ENCODE peak calls at places on chromosomes 5 and 9, in six cellular contexts. One of them, this sample, is unnamed.
A peak's percentile ranks its signal among the peaks of the same experiment; 100 is the strongest.

GRCh38 chr5:6766558-6767191 is 53.4 kb downstream of the TENT4A start:
- DNase-seq in transverse colon: peak; percentile 91
- DNase-seq in HCT116: peak; percentile 77
- DNase-seq in IMR-90: peak; percentile 44
- DNase-seq in OCI-LY7: no peak
- DNase-seq in testis: peak; percentile 83
- DNase-seq in this sample: no peak

GRCh38 chr9:90890146-90890545 is 88.5 kb downstream of the SYK start:
- DNase-seq in transverse colon: no peak
- DNase-seq in HCT116: no peak
- DNase-seq in IMR-90: no peak
- DNase-seq in OCI-LY7: no peak
- DNase-seq in testis: no peak
- DNase-seq in this sample: no peak

GRCh38 chr5:108639356-108639755 is 108.3 kb upstream of the FER start:
- DNase-seq in transverse colon: no peak
- DNase-seq in HCT116: no peak
- DNase-seq in IMR-90: no peak
- DNase-seq in OCI-LY7: no peak
- DNase-seq in testis: no peak
- DNase-seq in this sample: no peak

GRCh38 chr9:116209406-116210116 is 56.0 kb downstream of the PAPPA start:
- DNase-seq in transverse colon: no peak
- DNase-seq in HCT116: no peak
- DNase-seq in IMR-90: no peak
- DNase-seq in OCI-LY7: no peak
- DNase-seq in testis: no peak
- DNase-seq in this sample: no peak

GRCh38 chr5:61289669-61290363 is 42.2 kb upstream of the ZSWIM6 start:
- DNase-seq in transverse colon: no peak
- DNase-seq in HCT116: no peak
- DNase-seq in IMR-90: no peak
- DNase-seq in OCI-LY7: no peak
- DNase-seq in testis: no peak
- DNase-seq in this sample: no peak

GRCh38 chr5:142795246-142795645 is 25.1 kb downstream of the ARHGAP26 start:
- DNase-seq in transverse colon: no peak
- DNase-seq in HCT116: no peak
- DNase-seq in IMR-90: no peak
- DNase-seq in OCI-LY7: peak; percentile 51
- DNase-seq in testis: no peak
- DNase-seq in this sample: no peak

GRCh38 chr5:180155331-180155881 is 53.6 kb downstream of the RASGEF1C start:
- DNase-seq in transverse colon: peak; percentile 2
- DNase-seq in HCT116: no peak
- DNase-seq in IMR-90: no peak
- DNase-seq in OCI-LY7: no peak
- DNase-seq in testis: peak; percentile 11
- DNase-seq in this sample: no peak

GRCh38 chr5:142845402-142845901 is 75.3 kb downstream of the ARHGAP26 start:
- DNase-seq in transverse colon: peak; percentile 37
- DNase-seq in HCT116: no peak
- DNase-seq in IMR-90: no peak
- DNase-seq in OCI-LY7: no peak
- DNase-seq in testis: peak; percentile 67
- DNase-seq in this sample: no peak

GRCh38 chr5:119250946-119251901 is 104.6 kb upstream of the TNFAIP8 start:
- DNase-seq in transverse colon: no peak
- DNase-seq in HCT116: no peak
- DNase-seq in IMR-90: peak; percentile 58
- DNase-seq in OCI-LY7: no peak
- DNase-seq in testis: no peak
- DNase-seq in this sample: no peak

GRCh38 chr5:111556504-111556903 is 44.2 kb upstream of the STARD4 start:
- DNase-seq in transverse colon: no peak
- DNase-seq in HCT116: no peak
- DNase-seq in IMR-90: no peak
- DNase-seq in OCI-LY7: no peak
- DNase-seq in testis: no peak
- DNase-seq in this sample: no peak

GRCh38 chr5:87099967-87100366 is 167.7 kb upstream of the RASA1 start:
- DNase-seq in transverse colon: no peak
- DNase-seq in HCT116: no peak
- DNase-seq in IMR-90: no peak
- DNase-seq in OCI-LY7: no peak
- DNase-seq in testis: no peak
- DNase-seq in this sample: no peak

GRCh38 chr5:6547498-6547897 is 85.3 kb downstream of the NSUN2 start:
- DNase-seq in transverse colon: no peak
- DNase-seq in HCT116: no peak
- DNase-seq in IMR-90: no peak
- DNase-seq in OCI-LY7: no peak
- DNase-seq in testis: no peak
- DNase-seq in this sample: no peak

GRCh38 chr9:5851445-5851844 is 18.5 kb upstream of the ERMP1 start:
- DNase-seq in transverse colon: peak; percentile 21
- DNase-seq in HCT116: no peak
- DNase-seq in IMR-90: peak; percentile 60
- DNase-seq in OCI-LY7: no peak
- DNase-seq in testis: no peak
- DNase-seq in this sample: no peak

GRCh38 chr5:10452768-10453331 is 11.2 kb downstream of the ROPN1L start:
- DNase-seq in transverse colon: no peak
- DNase-seq in HCT116: peak; percentile 70
- DNase-seq in IMR-90: peak; percentile 95
- DNase-seq in OCI-LY7: peak; percentile 82
- DNase-seq in testis: no peak
- DNase-seq in this sample: peak; percentile 67

GRCh38 chr9:129489838-129490582 is 130.9 kb downstream of the C9orf50 start:
- DNase-seq in transverse colon: no peak
- DNase-seq in HCT116: no peak
- DNase-seq in IMR-90: peak; percentile 45
- DNase-seq in OCI-LY7: no peak
- DNase-seq in testis: no peak
- DNase-seq in this sample: no peak

GRCh38 chr9:135085830-135086546 is 1.5 kb upstream of the OLFM1 start:
- DNase-seq in transverse colon: peak; percentile 76
- DNase-seq in HCT116: peak; percentile 54
- DNase-seq in IMR-90: peak; percentile 43
- DNase-seq in OCI-LY7: peak; percentile 26
- DNase-seq in testis: peak; percentile 93
- DNase-seq in this sample: no peak

GRCh38 chr5:89106479-89106878 is 223.5 kb upstream of the MEF2C start:
- DNase-seq in transverse colon: no peak
- DNase-seq in HCT116: no peak
- DNase-seq in IMR-90: no peak
- DNase-seq in OCI-LY7: no peak
- DNase-seq in testis: no peak
- DNase-seq in this sample: no peak

GRCh38 chr5:96875805-96876291 is 452 bp upstream of the ERAP2 start:
- DNase-seq in transverse colon: no peak
- DNase-seq in HCT116: no peak
- DNase-seq in IMR-90: no peak
- DNase-seq in OCI-LY7: peak; percentile 44
- DNase-seq in testis: no peak
- DNase-seq in this sample: no peak

GRCh38 chr9:87464110-87464991 is 33.3 kb upstream of the DAPK1 start:
- DNase-seq in transverse colon: no peak
- DNase-seq in HCT116: no peak
- DNase-seq in IMR-90: no peak
- DNase-seq in OCI-LY7: no peak
- DNase-seq in testis: no peak
- DNase-seq in this sample: peak; percentile 22

GRCh38 chr9:120715331-120715924 is 1.2 kb upstream of the MEGF9 start:
- DNase-seq in transverse colon: peak; percentile 23
- DNase-seq in HCT116: no peak
- DNase-seq in IMR-90: peak; percentile 77
- DNase-seq in OCI-LY7: no peak
- DNase-seq in testis: peak; percentile 51
- DNase-seq in this sample: peak; percentile 57

GRCh38 chr9:4983541-4984165 is 1.4 kb upstream of the JAK2 start:
- DNase-seq in transverse colon: no peak
- DNase-seq in HCT116: no peak
- DNase-seq in IMR-90: no peak
- DNase-seq in OCI-LY7: peak; percentile 6
- DNase-seq in testis: no peak
- DNase-seq in this sample: no peak

GRCh38 chr9:121353246-121353975 is 16.6 kb downstream of the STOM start:
- DNase-seq in transverse colon: no peak
- DNase-seq in HCT116: no peak
- DNase-seq in IMR-90: no peak
- DNase-seq in OCI-LY7: no peak
- DNase-seq in testis: no peak
- DNase-seq in this sample: no peak

GRCh38 chr5:180330810-180331646 is 22.1 kb downstream of the GFPT2 start:
- DNase-seq in transverse colon: peak; percentile 41
- DNase-seq in HCT116: peak; percentile 74
- DNase-seq in IMR-90: peak; percentile 99
- DNase-seq in OCI-LY7: no peak
- DNase-seq in testis: no peak
- DNase-seq in this sample: peak; percentile 90

GRCh38 chr5:39433838-39434237 is 9.1 kb upstream of the DAB2 start:
- DNase-seq in transverse colon: no peak
- DNase-seq in HCT116: no peak
- DNase-seq in IMR-90: no peak
- DNase-seq in OCI-LY7: no peak
- DNase-seq in testis: no peak
- DNase-seq in this sample: no peak

GRCh38 chr5:67165524-67166459 is 30.8 kb downstream of the CD180 start:
- DNase-seq in transverse colon: peak; percentile 90
- DNase-seq in HCT116: peak; percentile 73
- DNase-seq in IMR-90: peak; percentile 61
- DNase-seq in OCI-LY7: peak; percentile 89
- DNase-seq in testis: peak; percentile 91
- DNase-seq in this sample: no peak

GRCh38 chr9:4887556-4887955 is 94.8 kb downstream of the RCL1 start:
- DNase-seq in transverse colon: no peak
- DNase-seq in HCT116: no peak
- DNase-seq in IMR-90: peak; percentile 65
- DNase-seq in OCI-LY7: no peak
- DNase-seq in testis: peak; percentile 33
- DNase-seq in this sample: peak; percentile 19

GRCh38 chr5:128777052-128777451 is 188.2 kb upstream of the SLC27A6 start:
- DNase-seq in transverse colon: no peak
- DNase-seq in HCT116: no peak
- DNase-seq in IMR-90: no peak
- DNase-seq in OCI-LY7: no peak
- DNase-seq in testis: no peak
- DNase-seq in this sample: no peak

DNA sequence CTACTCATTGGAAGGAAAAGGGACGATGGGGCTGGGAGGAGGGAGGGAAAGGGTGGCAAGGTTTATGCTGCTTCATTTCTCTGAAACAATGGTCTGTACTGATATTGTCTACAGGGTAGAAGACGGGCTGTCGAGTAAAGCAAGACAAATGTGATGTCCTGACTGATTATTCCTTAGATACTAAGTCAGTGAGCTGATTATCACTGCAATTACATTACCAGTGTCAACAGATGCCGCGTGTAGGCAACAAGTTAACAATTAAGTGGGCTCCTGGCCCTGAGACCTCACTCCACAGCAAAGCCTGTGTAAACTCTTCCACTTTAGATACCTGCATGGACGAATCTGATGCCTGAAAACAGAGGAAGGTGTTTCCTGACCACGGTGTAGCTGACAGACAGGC is 602.8 kb downstream of the IRX1 start:
- DNase-seq in transverse colon: no peak
- DNase-seq in HCT116: no peak
- DNase-seq in IMR-90: no peak
- DNase-seq in OCI-LY7: no peak
- DNase-seq in testis: no peak
- DNase-seq in this sample: no peak
- H3K36me3 ChIP-seq in transverse colon: no peaks in the 10 kb centered on the region
- H3K36me3 ChIP-seq in HCT116: no peaks in the 10 kb centered on the region
- H3K36me3 ChIP-seq in IMR-90: no peaks in the 10 kb centered on the region
- H3K36me3 ChIP-seq in OCI-LY7: no peaks in the 10 kb centered on the region
- H3K36me3 ChIP-seq in testis: no peaks in the 10 kb centered on the region
- H3K36me3 ChIP-seq in this sample: no peaks in the 10 kb centered on the region

GRCh38 chr5:57318251-57318650 is 144.4 kb downstream of the GPBP1 start:
- DNase-seq in transverse colon: no peak
- DNase-seq in HCT116: no peak
- DNase-seq in IMR-90: no peak
- DNase-seq in OCI-LY7: no peak
- DNase-seq in testis: no peak
- DNase-seq in this sample: no peak
- H3K36me3 ChIP-seq in transverse colon: no peaks in the 10 kb centered on the region
- H3K36me3 ChIP-seq in HCT116: no peaks in the 10 kb centered on the region
- H3K36me3 ChIP-seq in IMR-90: no peaks in the 10 kb centered on the region
- H3K36me3 ChIP-seq in OCI-LY7: no peaks in the 10 kb centered on the region
- H3K36me3 ChIP-seq in testis: no peaks in the 10 kb centered on the region
- H3K36me3 ChIP-seq in this sample: no peaks in the 10 kb centered on the region

GRCh38 chr9:33116855-33117254 is 40.4 kb upstream of the SMU1 start:
- DNase-seq in transverse colon: no peak
- DNase-seq in HCT116: no peak
- DNase-seq in IMR-90: no peak
- DNase-seq in OCI-LY7: no peak
- DNase-seq in testis: no peak
- DNase-seq in this sample: no peak
- H3K36me3 ChIP-seq in transverse colon: peaks cover 6% of the 10 kb centered on the region
- H3K36me3 ChIP-seq in HCT116: no peaks in the 10 kb centered on the region
- H3K36me3 ChIP-seq in IMR-90: peaks cover 37% of the 10 kb centered on the region
- H3K36me3 ChIP-seq in OCI-LY7: peaks cover 32% of the 10 kb centered on the region
- H3K36me3 ChIP-seq in testis: no peaks in the 10 kb centered on the region
- H3K36me3 ChIP-seq in this sample: peaks cover 20% of the 10 kb centered on the region

GRCh38 chr5:75612211-75612579 is 942 bp downstream of the ANKDD1B start:
- DNase-seq in transverse colon: no peak
- DNase-seq in HCT116: no peak
- DNase-seq in IMR-90: no peak
- DNase-seq in OCI-LY7: no peak
- DNase-seq in testis: no peak
- DNase-seq in this sample: no peak

GRCh38 chr5:75616961-75617660 is 5.9 kb downstream of the ANKDD1B start:
- DNase-seq in transverse colon: peak; percentile 54
- DNase-seq in HCT116: no peak
- DNase-seq in IMR-90: no peak
- DNase-seq in OCI-LY7: no peak
- DNase-seq in testis: no peak
- DNase-seq in this sample: no peak

GRCh38 chr5:75611324-75612210 is at the start of gene ANKDD1B:
- DNase-seq in transverse colon: peak; percentile 34
- DNase-seq in HCT116: no peak
- DNase-seq in IMR-90: peak; percentile 65
- DNase-seq in OCI-LY7: no peak
- DNase-seq in testis: peak; percentile 38
- DNase-seq in this sample: no peak

GRCh38 chr5:75616286-75616810 is 5.1 kb downstream of the ANKDD1B start:
- DNase-seq in transverse colon: no peak
- DNase-seq in HCT116: no peak
- DNase-seq in IMR-90: no peak
- DNase-seq in OCI-LY7: no peak
- DNase-seq in testis: peak; percentile 19
- DNase-seq in this sample: no peak

DNA sequence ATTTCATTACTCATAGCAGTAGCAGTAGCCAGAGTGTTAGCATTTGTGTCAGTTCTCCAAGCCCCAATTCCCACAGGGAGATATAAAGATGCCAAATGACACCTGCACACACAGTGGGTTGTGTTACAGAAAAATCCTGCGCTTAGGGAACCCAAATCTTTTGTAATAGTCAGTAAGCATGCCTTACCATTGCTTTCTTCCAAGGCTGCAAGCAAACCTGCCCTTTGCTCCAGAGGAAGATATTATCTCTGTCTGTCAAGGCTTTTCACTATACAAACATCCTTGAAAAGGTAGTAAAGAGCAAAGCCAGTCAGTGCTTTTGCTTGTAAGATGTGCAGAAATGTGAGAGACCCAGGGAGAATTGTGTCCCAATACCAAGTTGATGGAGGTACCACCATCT is 2.9 kb downstream of the ANKDD1B start:
- DNase-seq in transverse colon: no peak
- DNase-seq in HCT116: no peak
- DNase-seq in IMR-90: no peak
- DNase-seq in OCI-LY7: no peak
- DNase-seq in testis: no peak
- DNase-seq in this sample: no peak
- H3K36me3 ChIP-seq in transverse colon: no peaks in the 10 kb centered on the region
- H3K36me3 ChIP-seq in HCT116: no peaks in the 10 kb centered on the region
- H3K36me3 ChIP-seq in IMR-90: no peaks in the 10 kb centered on the region
- H3K36me3 ChIP-seq in OCI-LY7: no peaks in the 10 kb centered on the region
- H3K36me3 ChIP-seq in testis: no peaks in the 10 kb centered on the region
- H3K36me3 ChIP-seq in this sample: no peaks in the 10 kb centered on the region